ENCODE peak calls at places on chromosomes 13 and 19, in six cellular contexts. J is tibial nerve, T is IMR-90, H is cardiac muscle cell, Y is fibroblast of lung, Q is tibial artery. A is an unnamed sample. For H3K4me1, the result is how much of the 10 kb centered on the place peaks cover.

GRCh38 chr13:61685683-61686013 is 270.0 kb upstream of the PCDH20 start:
- DNase-seq in Q (no peak), Y (no peak), T (no peak), H (no peak), J (no peak), A (no peak)

GRCh38 chr19:48991823-48992570 is 1.1 kb downstream of the GYS1 start:
- DNase-seq in Y (peak), J (peak), H (peak), T (peak), Q (peak), A (peak)

GRCh38 chr13:49540552-49540951 is 44.8 kb downstream of the PHF11 start:
- DNase-seq in T (peak), J (no peak), H (peak), Y (peak), Q (no peak), A (no peak)

GRCh38 chr19:9431475-9431874 is 3.9 kb downstream of the ZNF266 start:
- DNase-seq in J (no peak), H (peak), Q (no peak), Y (no peak), T (peak), A (no peak)

GRCh38 chr19:7177926-7178325 is 108.4 kb downstream of the ZNF557 start:
- DNase-seq in Q (no peak), T (peak), H (peak), J (no peak), Y (peak), A (no peak)

GRCh38 chr19:7823902-7824301 is 6.1 kb upstream of the EVI5L start:
- DNase-seq in Q (no peak), T (no peak), H (no peak), Y (no peak), J (no peak), A (no peak)

GRCh38 chr19:41223431-41224234 is 4.6 kb downstream of the AXL start:
- DNase-seq in Q (peak), H (peak), J (no peak), Y (peak), T (peak), A (peak)

GRCh38 chr13:70408865-70409264 is 300.6 kb upstream of the KLHL1 start:
- DNase-seq in J (no peak), H (no peak), Q (no peak), T (no peak), Y (peak), A (no peak)

GRCh38 chr13:109787135-109787954 is 962 bp upstream of the IRS2 start:
- DNase-seq in Y (peak), T (peak), J (no peak), Q (no peak), H (peak), A (peak)

GRCh38 chr13:89514534-89515312 is 1832.8 kb upstream of the MIR17HG start:
- DNase-seq in T (peak), Q (no peak), H (peak), Y (peak), J (no peak), A (no peak)

GRCh38 chr19:5667751-5668271 is 12.5 kb downstream of the MICOS13 start:
- DNase-seq in H (no peak), Q (no peak), J (no peak), Y (no peak), T (no peak), A (peak)

GRCh38 chr19:47509170-47509847 is 5.6 kb downstream of the NAPA start:
- DNase-seq in J (no peak), T (no peak), Q (no peak), H (no peak), Y (no peak), A (no peak)

GRCh38 chr19:47506459-47506858 is 8.4 kb downstream of the NAPA start:
- DNase-seq in Q (no peak), T (no peak), Y (no peak), H (no peak), J (no peak), A (no peak)

GRCh38 chr19:47507031-47507430 is 7.8 kb downstream of the NAPA start:
- DNase-seq in Q (no peak), J (no peak), H (no peak), Y (no peak), T (no peak), A (peak)

GRCh38 chr19:47508721-47509120 is 6.1 kb downstream of the NAPA start:
- DNase-seq in H (no peak), J (no peak), T (no peak), Y (no peak), Q (no peak), A (no peak)

DNA sequence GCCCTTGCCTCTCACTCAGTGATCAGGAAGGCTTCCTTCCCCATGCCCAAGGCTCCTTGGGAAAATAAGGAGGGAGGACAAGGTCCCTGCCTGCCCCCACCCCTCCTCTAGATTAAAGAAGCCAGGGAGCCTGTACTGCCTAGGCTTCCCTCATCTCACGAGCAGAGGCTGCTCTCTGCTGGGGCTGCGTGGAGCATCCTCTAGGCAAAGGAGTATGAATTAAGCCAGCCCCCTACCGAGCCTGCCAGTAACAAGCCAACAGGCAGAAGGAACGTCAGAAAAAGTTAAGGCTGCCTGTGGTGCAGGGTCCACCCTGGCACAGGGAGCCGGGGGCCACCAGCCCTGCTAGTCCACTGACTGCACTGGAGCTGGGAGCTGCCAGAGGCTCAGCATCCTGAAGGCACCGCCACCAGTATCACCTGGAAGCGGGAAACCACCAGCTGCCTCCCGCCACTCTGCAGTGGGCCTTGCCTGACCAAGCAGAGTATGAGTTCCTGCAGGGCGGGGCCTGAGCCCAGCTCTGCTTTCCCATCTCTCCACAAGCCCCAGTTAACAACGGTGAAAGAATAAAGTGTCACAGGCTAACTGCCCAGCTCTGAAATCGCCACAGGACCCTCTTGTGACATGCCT is 6.8 kb downstream of the NAPA start:
- DNase-seq in Q (no peak), H (no peak), T (no peak), J (no peak), Y (no peak), A (peak)
- H3K4me1 ChIP-seq in Q (under half), H (under half), T (under half), J (half or more), Y (under half), A (half or more)

DNA sequence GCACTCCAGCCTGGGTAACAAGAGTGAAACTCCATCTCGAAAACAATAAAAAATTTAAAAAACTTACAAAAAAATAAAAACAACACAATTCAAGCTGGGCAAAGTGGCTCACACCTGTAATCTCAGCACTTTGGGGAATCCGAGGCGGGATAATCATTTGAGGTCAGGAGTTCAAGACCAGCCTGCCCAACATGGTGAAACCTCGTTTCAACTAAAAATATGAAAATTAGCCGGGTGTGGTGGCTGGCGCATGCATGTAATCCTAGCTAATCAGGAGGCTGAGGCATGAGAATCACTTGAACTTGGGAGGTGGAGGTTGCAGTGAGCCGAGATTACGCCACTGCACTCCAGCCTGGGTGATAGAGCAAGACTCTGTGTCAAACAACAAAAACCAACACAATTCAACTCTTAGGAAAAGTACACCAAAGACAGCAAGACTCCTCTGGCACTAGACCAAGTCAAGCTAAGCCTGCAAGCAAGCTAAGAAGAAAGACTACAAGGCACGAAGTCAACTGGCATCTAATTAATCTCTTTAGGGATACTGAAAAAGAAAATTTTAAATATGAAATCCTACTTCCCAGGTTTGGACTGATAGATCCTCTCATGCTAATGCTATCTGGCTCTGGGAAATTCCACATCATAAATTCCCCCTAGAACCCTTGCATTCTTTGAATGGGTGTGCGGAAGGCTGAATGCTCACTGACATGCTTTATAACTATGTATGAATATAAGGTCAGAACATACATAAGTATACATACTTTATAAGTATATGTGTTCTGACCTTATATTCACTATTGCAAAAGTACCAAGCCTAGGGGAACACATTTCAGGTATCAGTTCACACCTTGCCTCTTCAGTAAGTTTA is 7.9 kb downstream of the PBX4 start:
- DNase-seq in Q (no peak), H (no peak), Y (no peak), J (no peak), T (peak), A (no peak)
- H3K4me3 ChIP-seq in Q (no peak), H (no peak), Y (no peak), J (no peak), T (no peak), A (no peak)

GRCh38 chr13:99659234-99659633 is 158.0 kb downstream of the TM9SF2 start:
- DNase-seq in Y (no peak), Q (no peak), H (no peak), J (no peak), T (no peak), A (no peak)

GRCh38 chr13:99656092-99656745 is 154.9 kb downstream of the TM9SF2 start:
- DNase-seq in Q (peak), H (peak), Y (peak), T (peak), J (peak), A (no peak)

GRCh38 chr13:99656843-99657506 is 155.7 kb downstream of the TM9SF2 start:
- DNase-seq in J (no peak), Y (no peak), H (no peak), T (no peak), Q (no peak), A (no peak)

GRCh38 chr13:99658266-99658991 is 157.2 kb downstream of the TM9SF2 start:
- DNase-seq in J (peak), Q (peak), Y (peak), T (peak), H (peak), A (peak)

GRCh38 chr13:99657848-99658265 is 156.6 kb downstream of the TM9SF2 start:
- DNase-seq in J (no peak), Y (peak), H (peak), T (no peak), Q (peak), A (no peak)
- H3K4me1 ChIP-seq in J (under half), Y (under half), H (under half), T (under half), Q (under half), A (under half)

GRCh38 chr19:3743486-3743885 is 18.0 kb downstream of the APBA3 start:
- DNase-seq in H (peak), Q (no peak), T (no peak), J (no peak), Y (no peak), A (no peak)
- H3K4me3 ChIP-seq in H (no peak), Q (no peak), T (no peak), J (no peak), Y (no peak), A (no peak)

GRCh38 chr19:38678217-38678890 is 30.9 kb downstream of the ACTN4 start:
- DNase-seq in T (no peak), Y (no peak), H (no peak), J (no peak), Q (no peak), A (no peak)

GRCh38 chr19:38674388-38675133 is 27.1 kb downstream of the ACTN4 start:
- DNase-seq in T (peak), H (no peak), Y (peak), Q (no peak), J (no peak), A (no peak)

GRCh38 chr19:38675611-38676010 is 28.2 kb downstream of the ACTN4 start:
- DNase-seq in Q (no peak), Y (no peak), J (no peak), T (no peak), H (no peak), A (no peak)

GRCh38 chr19:38676878-38677646 is 29.6 kb downstream of the ACTN4 start:
- DNase-seq in T (no peak), Q (no peak), Y (no peak), J (no peak), H (no peak), A (no peak)

DNA sequence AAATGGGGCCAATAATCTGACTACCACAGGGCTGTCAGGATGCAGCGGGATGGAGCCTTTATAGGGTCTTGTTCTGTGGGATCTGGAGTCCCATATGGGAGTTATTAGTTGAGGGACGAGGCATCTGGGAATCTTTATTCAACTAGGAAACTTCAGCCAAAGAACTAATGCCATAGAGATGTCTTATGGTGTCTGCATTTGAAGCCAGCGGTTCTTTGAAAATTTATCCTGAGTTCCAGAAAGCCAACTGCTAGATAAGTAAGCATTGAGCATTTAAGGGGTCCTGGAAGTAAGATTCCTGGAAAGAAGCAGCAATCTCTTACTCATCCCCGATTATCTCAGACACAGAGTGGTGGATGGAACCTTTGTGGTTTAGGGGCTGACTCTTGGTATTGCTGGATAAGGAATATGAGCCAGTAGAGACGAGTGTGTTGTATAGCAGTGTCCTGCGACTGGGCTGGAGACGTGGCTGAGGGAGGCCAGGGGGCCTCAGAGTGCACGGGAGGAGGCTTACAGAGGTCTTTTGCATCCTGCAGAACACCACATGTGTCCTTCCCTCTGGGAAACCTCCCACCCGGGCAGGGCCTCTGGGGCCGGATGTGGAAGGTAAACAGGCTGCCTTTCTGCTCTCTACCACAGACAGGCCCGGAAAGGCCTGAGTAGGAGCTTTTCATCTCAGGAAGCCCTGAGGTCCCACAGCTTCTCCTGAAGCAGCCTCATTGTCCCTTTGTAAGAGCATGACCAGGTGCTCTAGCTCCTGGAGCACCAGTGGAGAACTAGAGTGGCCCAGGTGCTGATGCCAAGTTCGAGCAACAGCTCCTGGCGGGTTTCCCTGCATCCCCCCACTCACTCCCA is 28.8 kb downstream of the ACTN4 start:
- DNase-seq in J (no peak), H (peak), Y (peak), Q (no peak), T (peak), A (no peak)
- H3K4me1 ChIP-seq in J (under half), H (under half), Y (under half), Q (under half), T (half or more), A (under half)

GRCh38 chr19:4413588-4413987 is 11.1 kb downstream of the CHAF1A start:
- DNase-seq in Y (no peak), T (no peak), H (no peak), Q (no peak), J (no peak), A (no peak)

GRCh38 chr19:4414144-4414799 is 11.8 kb downstream of the CHAF1A start:
- DNase-seq in Q (no peak), Y (peak), J (no peak), H (peak), T (peak), A (no peak)

GRCh38 chr19:4416268-4416667 is 13.8 kb downstream of the CHAF1A start:
- DNase-seq in T (no peak), Q (no peak), Y (no peak), H (no peak), J (no peak), A (no peak)

GRCh38 chr19:4414800-4415251 is 12.4 kb downstream of the CHAF1A start:
- DNase-seq in Y (peak), H (peak), T (peak), Q (no peak), J (no peak), A (no peak)

DNA sequence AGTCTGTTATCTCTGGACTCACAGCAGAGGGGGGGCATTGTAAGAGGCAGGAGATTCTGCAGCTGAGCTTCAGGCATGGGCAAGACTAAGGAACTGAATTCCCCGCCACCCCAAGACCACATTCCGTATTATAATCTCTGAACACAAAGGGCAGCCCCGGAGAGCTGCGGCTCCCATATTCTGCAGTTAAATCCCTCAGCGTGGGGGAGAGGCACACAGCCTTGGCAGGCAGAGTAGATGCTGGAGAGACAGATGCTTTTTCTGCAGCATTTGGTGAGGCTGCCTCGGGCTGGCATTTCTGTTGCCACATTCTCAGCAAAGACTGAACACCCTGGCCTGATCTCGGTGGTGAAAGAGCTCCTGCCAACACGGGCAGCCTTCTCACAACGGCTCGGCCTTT is 12.9 kb downstream of the CHAF1A start:
- DNase-seq in J (no peak), T (no peak), Q (no peak), H (peak), Y (peak), A (peak)
- H3K4me3 ChIP-seq in J (no peak), T (no peak), Q (no peak), H (no peak), Y (peak), A (no peak)

GRCh38 chr19:4389064-4389375 is 11.3 kb downstream of the SH3GL1 start:
- DNase-seq in Y (no peak), H (no peak), J (no peak), Q (no peak), T (no peak), A (no peak)

GRCh38 chr19:4390862-4391693 is 9.3 kb downstream of the SH3GL1 start:
- DNase-seq in Y (peak), H (peak), T (no peak), Q (peak), J (no peak), A (no peak)

GRCh38 chr19:4391701-4392543 is 8.4 kb downstream of the SH3GL1 start:
- DNase-seq in Y (peak), Q (no peak), H (peak), J (no peak), T (peak), A (peak)

GRCh38 chr19:4389511-4390016 is 10.8 kb downstream of the SH3GL1 start:
- DNase-seq in H (no peak), J (no peak), T (no peak), Q (peak), Y (no peak), A (peak)

GRCh38 chr19:4390017-4390861 is 10.1 kb downstream of the SH3GL1 start:
- DNase-seq in H (peak), J (no peak), Y (peak), Q (peak), T (peak), A (peak)
- H3K4me1 ChIP-seq in H (half or more), J (half or more), Y (under half), Q (under half), T (half or more), A (half or more)

GRCh38 chr19:35785087-35785627 is 9.8 kb downstream of the ARHGAP33 start:
- DNase-seq in Y (no peak), Q (no peak), T (no peak), H (no peak), J (no peak), A (no peak)
- H3K4me3 ChIP-seq in Y (no peak), Q (no peak), T (no peak), H (no peak), J (no peak), A (no peak)

DNA sequence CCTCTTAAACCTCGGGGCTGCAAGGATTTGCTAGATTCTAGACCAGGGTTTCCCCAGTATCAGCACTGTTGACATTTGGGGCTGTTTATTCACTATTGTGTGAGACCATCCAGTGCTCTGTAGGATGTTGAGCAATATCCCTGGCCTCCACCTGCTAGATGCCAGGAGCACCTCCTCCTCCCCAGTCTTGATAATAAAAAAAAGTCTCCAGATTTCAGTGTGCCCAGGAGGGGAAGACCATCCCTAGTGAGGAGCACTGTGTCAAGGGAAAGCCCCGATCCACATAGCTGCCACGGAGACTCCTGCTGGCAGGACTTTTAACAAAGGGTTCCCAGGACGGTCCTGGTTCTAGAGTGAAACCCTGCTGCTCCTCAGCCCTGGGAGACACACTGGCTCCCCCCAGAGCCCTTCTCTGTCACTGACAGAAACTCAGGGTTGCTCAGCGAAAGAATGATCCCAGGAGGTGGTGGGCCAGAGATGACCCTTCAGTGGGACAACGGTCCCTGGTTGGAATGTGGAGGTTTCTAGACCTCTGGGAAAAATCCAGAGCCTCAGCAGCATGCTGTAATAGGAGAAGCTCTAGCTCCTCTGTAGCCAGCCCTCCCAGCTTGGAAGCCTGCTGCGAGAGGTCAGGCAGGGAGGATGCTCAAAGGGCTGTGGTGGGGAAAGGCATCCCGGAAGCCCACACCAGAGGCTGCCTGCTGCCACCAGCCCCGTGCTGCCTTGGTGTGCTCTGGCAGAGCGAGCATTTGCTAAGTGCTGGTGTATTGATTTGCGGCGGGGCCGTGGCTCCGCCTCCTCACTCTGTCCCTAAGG is 20.3 kb downstream of the LYL1 start:
- DNase-seq in H (peak), Y (peak), Q (no peak), T (peak), J (peak), A (no peak)
- H3K4me1 ChIP-seq in H (under half), Y (under half), Q (under half), T (under half), J (under half), A (under half)